ENCODE peak calls at places on chromosomes 1 and 21, in seven cellular contexts. One of them, this sample, is unnamed.

GRCh38 chr1:80212021-80212420 is 1205.5 kb upstream of the ADGRL4 start:
- DNase-seq in CD8-positive, alpha-beta memory T cell: no peak
- DNase-seq in GM23248: peak
- DNase-seq in sigmoid colon: no peak
- DNase-seq in fibroblast of lung: peak
- DNase-seq in breast epithelium: no peak
- DNase-seq in pancreas: no peak
- DNase-seq in this sample: no peak

GRCh38 chr1:178098262-178098661 is 4.4 kb downstream of the RASAL2 start:
- DNase-seq in CD8-positive, alpha-beta memory T cell: no peak
- DNase-seq in GM23248: no peak
- DNase-seq in sigmoid colon: no peak
- DNase-seq in fibroblast of lung: peak
- DNase-seq in breast epithelium: no peak
- DNase-seq in pancreas: no peak
- DNase-seq in this sample: no peak

GRCh38 chr1:53535846-53536245 is 76.6 kb downstream of the DMRTB1 start:
- DNase-seq in CD8-positive, alpha-beta memory T cell: no peak
- DNase-seq in GM23248: peak
- DNase-seq in sigmoid colon: no peak
- DNase-seq in fibroblast of lung: no peak
- DNase-seq in breast epithelium: no peak
- DNase-seq in pancreas: no peak
- DNase-seq in this sample: no peak

GRCh38 chr1:26289158-26290059 is 9.5 kb downstream of the SH3BGRL3 start:
- DNase-seq in CD8-positive, alpha-beta memory T cell: peak
- DNase-seq in GM23248: no peak
- DNase-seq in sigmoid colon: no peak
- DNase-seq in fibroblast of lung: no peak
- DNase-seq in breast epithelium: no peak
- DNase-seq in pancreas: no peak
- DNase-seq in this sample: no peak

GRCh38 chr1:161763522-161764098 is 2.5 kb upstream of the ATF6 start:
- DNase-seq in CD8-positive, alpha-beta memory T cell: peak
- DNase-seq in GM23248: no peak
- DNase-seq in sigmoid colon: no peak
- DNase-seq in fibroblast of lung: no peak
- DNase-seq in breast epithelium: no peak
- DNase-seq in pancreas: peak
- DNase-seq in this sample: peak

GRCh38 chr1:118716775-118717174 is 271.4 kb downstream of the TBX15 start:
- DNase-seq in CD8-positive, alpha-beta memory T cell: no peak
- DNase-seq in GM23248: peak
- DNase-seq in sigmoid colon: no peak
- DNase-seq in fibroblast of lung: no peak
- DNase-seq in breast epithelium: no peak
- DNase-seq in pancreas: no peak
- DNase-seq in this sample: no peak

GRCh38 chr1:28062806-28063205 is 25.6 kb downstream of the EYA3 start:
- DNase-seq in CD8-positive, alpha-beta memory T cell: no peak
- DNase-seq in GM23248: no peak
- DNase-seq in sigmoid colon: no peak
- DNase-seq in fibroblast of lung: no peak
- DNase-seq in breast epithelium: no peak
- DNase-seq in pancreas: no peak
- DNase-seq in this sample: peak

GRCh38 chr1:222369991-222370910 is 177.7 kb downstream of the HHIPL2 start:
- DNase-seq in CD8-positive, alpha-beta memory T cell: no peak
- DNase-seq in GM23248: peak
- DNase-seq in sigmoid colon: no peak
- DNase-seq in fibroblast of lung: peak
- DNase-seq in breast epithelium: no peak
- DNase-seq in pancreas: no peak
- DNase-seq in this sample: no peak

GRCh38 chr1:60037669-60038068 is 35.9 kb downstream of the C1orf87 start:
- DNase-seq in CD8-positive, alpha-beta memory T cell: no peak
- DNase-seq in GM23248: no peak
- DNase-seq in sigmoid colon: no peak
- DNase-seq in fibroblast of lung: no peak
- DNase-seq in breast epithelium: no peak
- DNase-seq in pancreas: no peak
- DNase-seq in this sample: no peak
- H3K27ac ChIP-seq in CD8-positive, alpha-beta memory T cell: no peak
- H3K27ac ChIP-seq in GM23248: no peak
- H3K27ac ChIP-seq in sigmoid colon: no peak
- H3K27ac ChIP-seq in fibroblast of lung: no peak
- H3K27ac ChIP-seq in breast epithelium: no peak
- H3K27ac ChIP-seq in pancreas: no peak
- H3K27ac ChIP-seq in this sample: no peak

GRCh38 chr21:36082140-36082742 is 12.4 kb downstream of the CBR1 start:
- DNase-seq in CD8-positive, alpha-beta memory T cell: no peak
- DNase-seq in GM23248: no peak
- DNase-seq in sigmoid colon: no peak
- DNase-seq in fibroblast of lung: peak
- DNase-seq in breast epithelium: no peak
- DNase-seq in pancreas: no peak
- DNase-seq in this sample: no peak

GRCh38 chr21:36079010-36079649 is 9.3 kb downstream of the CBR1 start:
- DNase-seq in CD8-positive, alpha-beta memory T cell: peak
- DNase-seq in GM23248: peak
- DNase-seq in sigmoid colon: no peak
- DNase-seq in fibroblast of lung: peak
- DNase-seq in breast epithelium: no peak
- DNase-seq in pancreas: no peak
- DNase-seq in this sample: peak

GRCh38 chr21:36077758-36078157 is 7.9 kb downstream of the CBR1 start:
- DNase-seq in CD8-positive, alpha-beta memory T cell: no peak
- DNase-seq in GM23248: no peak
- DNase-seq in sigmoid colon: no peak
- DNase-seq in fibroblast of lung: no peak
- DNase-seq in breast epithelium: no peak
- DNase-seq in pancreas: no peak
- DNase-seq in this sample: no peak

GRCh38 chr21:36079671-36080070 is 9.8 kb downstream of the CBR1 start:
- DNase-seq in CD8-positive, alpha-beta memory T cell: no peak
- DNase-seq in GM23248: no peak
- DNase-seq in sigmoid colon: no peak
- DNase-seq in fibroblast of lung: no peak
- DNase-seq in breast epithelium: no peak
- DNase-seq in pancreas: no peak
- DNase-seq in this sample: no peak

GRCh38 chr21:36080386-36080785 is 10.6 kb downstream of the CBR1 start:
- DNase-seq in CD8-positive, alpha-beta memory T cell: no peak
- DNase-seq in GM23248: no peak
- DNase-seq in sigmoid colon: no peak
- DNase-seq in fibroblast of lung: no peak
- DNase-seq in breast epithelium: no peak
- DNase-seq in pancreas: no peak
- DNase-seq in this sample: no peak
- H3K27ac ChIP-seq in CD8-positive, alpha-beta memory T cell: no peak
- H3K27ac ChIP-seq in GM23248: no peak
- H3K27ac ChIP-seq in sigmoid colon: no peak
- H3K27ac ChIP-seq in fibroblast of lung: no peak
- H3K27ac ChIP-seq in breast epithelium: no peak
- H3K27ac ChIP-seq in pancreas: no peak
- H3K27ac ChIP-seq in this sample: no peak

GRCh38 chr1:84504580-84505021 is 1.6 kb upstream of the SPATA1 start:
- DNase-seq in CD8-positive, alpha-beta memory T cell: no peak
- DNase-seq in GM23248: peak
- DNase-seq in sigmoid colon: no peak
- DNase-seq in fibroblast of lung: peak
- DNase-seq in breast epithelium: no peak
- DNase-seq in pancreas: no peak
- DNase-seq in this sample: peak
- H3K27ac ChIP-seq in CD8-positive, alpha-beta memory T cell: peak
- H3K27ac ChIP-seq in GM23248: peak
- H3K27ac ChIP-seq in sigmoid colon: peak
- H3K27ac ChIP-seq in fibroblast of lung: peak
- H3K27ac ChIP-seq in breast epithelium: peak
- H3K27ac ChIP-seq in pancreas: no peak
- H3K27ac ChIP-seq in this sample: peak

GRCh38 chr1:35461966-35462651 is 95.1 kb downstream of the KIAA0319L start:
- DNase-seq in CD8-positive, alpha-beta memory T cell: no peak
- DNase-seq in GM23248: no peak
- DNase-seq in sigmoid colon: no peak
- DNase-seq in fibroblast of lung: no peak
- DNase-seq in breast epithelium: no peak
- DNase-seq in pancreas: no peak
- DNase-seq in this sample: no peak
- H3K27ac ChIP-seq in CD8-positive, alpha-beta memory T cell: no peak
- H3K27ac ChIP-seq in GM23248: no peak
- H3K27ac ChIP-seq in sigmoid colon: no peak
- H3K27ac ChIP-seq in fibroblast of lung: no peak
- H3K27ac ChIP-seq in breast epithelium: no peak
- H3K27ac ChIP-seq in pancreas: no peak
- H3K27ac ChIP-seq in this sample: no peak

DNA sequence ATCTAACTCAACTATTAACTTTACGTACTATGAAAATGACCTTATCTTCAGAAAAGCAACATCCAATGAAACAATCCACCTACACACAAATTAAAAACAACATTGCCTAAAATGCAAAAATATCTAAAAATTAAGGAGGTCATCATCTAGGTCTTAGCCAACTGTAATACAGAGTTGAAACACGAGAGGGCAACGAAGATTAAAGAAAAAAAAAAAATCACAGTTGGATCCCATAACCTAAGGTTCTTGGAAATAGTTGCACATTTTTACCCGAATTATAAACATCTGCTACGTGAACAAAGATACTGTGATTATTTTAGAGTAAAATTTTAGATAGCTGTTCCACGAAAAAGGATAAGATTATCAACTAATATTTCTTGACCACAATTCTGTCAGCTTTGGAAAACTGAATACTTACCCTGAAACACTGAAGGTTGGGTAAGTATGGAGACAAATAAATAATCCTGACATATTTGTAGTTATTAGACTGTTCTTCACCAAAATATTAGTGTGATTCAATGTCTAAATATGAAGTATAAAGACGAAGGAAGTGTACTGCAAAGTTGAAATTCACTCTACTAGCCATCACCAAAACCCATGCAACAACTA is 88.0 kb upstream of the AK4 start:
- DNase-seq in CD8-positive, alpha-beta memory T cell: peak
- DNase-seq in GM23248: peak
- DNase-seq in sigmoid colon: no peak
- DNase-seq in fibroblast of lung: peak
- DNase-seq in breast epithelium: no peak
- DNase-seq in pancreas: no peak
- DNase-seq in this sample: peak
- H3K27ac ChIP-seq in CD8-positive, alpha-beta memory T cell: no peak
- H3K27ac ChIP-seq in GM23248: peak
- H3K27ac ChIP-seq in sigmoid colon: peak
- H3K27ac ChIP-seq in fibroblast of lung: no peak
- H3K27ac ChIP-seq in breast epithelium: no peak
- H3K27ac ChIP-seq in pancreas: no peak
- H3K27ac ChIP-seq in this sample: no peak

GRCh38 chr1:19165501-19165900 is 44.6 kb downstream of the UBR4 start:
- DNase-seq in CD8-positive, alpha-beta memory T cell: no peak
- DNase-seq in GM23248: no peak
- DNase-seq in sigmoid colon: no peak
- DNase-seq in fibroblast of lung: no peak
- DNase-seq in breast epithelium: no peak
- DNase-seq in pancreas: no peak
- DNase-seq in this sample: peak
- H3K27ac ChIP-seq in CD8-positive, alpha-beta memory T cell: no peak
- H3K27ac ChIP-seq in GM23248: no peak
- H3K27ac ChIP-seq in sigmoid colon: peak
- H3K27ac ChIP-seq in fibroblast of lung: no peak
- H3K27ac ChIP-seq in breast epithelium: peak
- H3K27ac ChIP-seq in pancreas: no peak
- H3K27ac ChIP-seq in this sample: no peak

This sample was measured in small intestine.